ENCODE peak calls at places on chromosomes 4 and X, in ten cellular contexts. B is DND-41, I is cardiac muscle cell, Y is LNCaP clone FGC, M is upper lobe of left lung, T is A549, X is transverse colon, S is left ventricle myocardium inferior, V is AG04450, J is dorsolateral prefrontal cortex. N is an unnamed sample.

GRCh38 chr4:115272185-115272584 is 158.8 kb upstream of the NDST4 start:
- DNase-seq in B (no peak), I (no peak), Y (no peak), M (no peak), T (no peak), X (no peak), S (no peak), V (no peak), J (no peak), N (peak; percentile 3)

GRCh38 chr4:83556836-83557235 is 20.9 kb downstream of the GPAT3 start:
- DNase-seq in B (no peak), I (no peak), Y (no peak), M (no peak), T (no peak), X (no peak), S (no peak), V (no peak), J (no peak), N (no peak)

GRCh38 chr4:54440394-54441223 is 211.5 kb downstream of the PDGFRA start:
- DNase-seq in B (peak; percentile 4), I (peak; percentile 60), Y (no peak), M (no peak), T (peak; percentile 8), X (no peak), S (no peak), V (no peak), J (no peak), N (peak; percentile 34)

GRCh38 chr4:122759639-122760310 is 27.3 kb downstream of the BBS12 start:
- DNase-seq in B (no peak), I (peak; percentile 39), Y (no peak), M (no peak), T (no peak), X (no peak), S (no peak), V (no peak), J (no peak), N (no peak)

GRCh38 chr4:98283219-98284199 is 22.3 kb downstream of the RAP1GDS1 start:
- DNase-seq in B (no peak), I (peak; percentile 24), Y (no peak), M (no peak), T (no peak), X (no peak), S (no peak), V (no peak), J (no peak), N (no peak)

GRCh38 chr4:129623233-129623632 is 527.3 kb downstream of the C4orf33 start:
- DNase-seq in B (peak; percentile 84), I (no peak), Y (no peak), M (no peak), T (no peak), X (no peak), S (no peak), V (no peak), J (no peak), N (no peak)

GRCh38 chr4:147096667-147097604 is 151.3 kb upstream of the TTC29 start:
- DNase-seq in B (no peak), I (peak; percentile 82), Y (peak; percentile 47), M (no peak), T (peak; percentile 13), X (no peak), S (no peak), V (peak; percentile 15), J (no peak), N (peak; percentile 44)

GRCh38 chr4:163663454-163664225 is 169.2 kb downstream of the TMA16 start:
- DNase-seq in B (no peak), I (no peak), Y (no peak), M (no peak), T (no peak), X (no peak), S (no peak), V (no peak), J (no peak), N (peak; percentile 80)

GRCh38 chrX:9786839-9787635 is 808 bp downstream of the SHROOM2 start:
- DNase-seq in B (no peak), I (no peak), Y (peak; percentile 80), M (no peak), T (no peak), X (no peak), S (no peak), V (no peak), J (no peak), N (no peak)

GRCh38 chr4:135192746-135193535 is 991.4 kb upstream of the PABPC4L start:
- DNase-seq in B (no peak), I (no peak), Y (no peak), M (no peak), T (no peak), X (no peak), S (no peak), V (no peak), J (no peak), N (no peak)

GRCh38 chr4:133151681-133152329 is 2.7 kb downstream of the PCDH10 start:
- DNase-seq in B (no peak), I (peak; percentile 30), Y (no peak), M (peak; percentile 79), T (no peak), X (no peak), S (no peak), V (no peak), J (peak; percentile 83), N (no peak)

GRCh38 chr4:88843067-88843723 is 145.6 kb upstream of the NAP1L5 start:
- DNase-seq in B (no peak), I (no peak), Y (peak; percentile 95), M (no peak), T (no peak), X (peak; percentile 27), S (no peak), V (no peak), J (no peak), N (no peak)

GRCh38 chrX:101362116-101362515 is 13.6 kb upstream of the TIMM8A start:
- DNase-seq in B (no peak), I (no peak), Y (no peak), M (no peak), T (no peak), X (no peak), S (no peak), V (no peak), J (no peak), N (no peak)

GRCh38 chrX:40966204-40966820 is 118.9 kb upstream of the USP9X start:
- DNase-seq in B (no peak), I (no peak), Y (no peak), M (no peak), T (no peak), X (no peak), S (no peak), V (no peak), J (no peak), N (no peak)

GRCh38 chr4:113347245-113347644 is 297.8 kb downstream of the ANK2 start:
- DNase-seq in B (no peak), I (no peak), Y (no peak), M (no peak), T (no peak), X (no peak), S (no peak), V (no peak), J (no peak), N (no peak)

GRCh38 chr4:6200011-6200921 is at the start of gene JAKMIP1:
- DNase-seq in B (no peak), I (peak; percentile 71), Y (peak; percentile 15), M (peak; percentile 94), T (peak; percentile 55), X (peak; percentile 82), S (peak; percentile 64), V (peak; percentile 10), J (peak; percentile 91), N (peak; percentile 93)

GRCh38 chr4:169117591-169118081 is 107.6 kb upstream of the CBR4 start:
- DNase-seq in B (no peak), I (peak; percentile 57), Y (no peak), M (no peak), T (no peak), X (no peak), S (no peak), V (peak; percentile 41), J (no peak), N (no peak)
- H3K4me3 ChIP-seq in B (no peak overlapping the region), I (no peak overlapping the region), Y (no peak overlapping the region), M (no peak overlapping the region), T (no peak overlapping the region), X (no peak overlapping the region), S (no peak overlapping the region), V (no peak overlapping the region), J (no peak overlapping the region), N (no peak overlapping the region)

GRCh38 chr4:94615431-94615830 is 142.3 kb upstream of the BMPR1B start:
- DNase-seq in B (no peak), I (no peak), Y (no peak), M (no peak), T (no peak), X (no peak), S (no peak), V (no peak), J (no peak), N (no peak)
- TF ChIP-seq CTCF in B (no peak), I (no peak), Y (no peak), M (no peak), T (no peak), X (no peak), S (no peak), V (no peak), J (no peak), N (no peak)

DNA sequence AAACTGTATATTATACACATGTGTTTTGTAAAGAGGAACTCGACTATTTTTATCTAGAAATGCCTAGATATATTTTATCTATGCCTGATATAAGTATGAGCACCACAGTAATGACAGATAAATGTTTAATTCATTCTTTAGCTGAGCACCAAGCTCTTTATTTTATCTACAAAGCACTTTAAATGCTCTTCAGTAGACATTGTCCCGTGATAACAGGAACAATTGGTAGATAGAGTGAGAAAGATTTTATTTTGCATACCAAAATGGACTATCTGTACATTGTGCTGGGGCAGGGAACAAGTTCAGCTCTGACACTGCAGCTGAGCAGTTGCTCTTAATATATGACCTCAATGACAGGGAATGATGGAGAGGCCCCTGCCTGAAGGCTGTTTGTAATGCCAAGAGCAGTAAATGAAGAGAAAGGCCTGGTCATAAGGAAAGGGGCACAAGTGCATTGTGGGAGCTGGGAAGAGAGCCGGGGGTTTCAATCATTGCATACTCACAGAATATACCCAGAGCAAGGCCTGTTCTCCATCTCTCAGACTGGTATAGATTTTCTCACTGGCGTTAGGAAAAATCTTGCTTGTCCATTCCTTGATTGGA is 57.3 kb downstream of the SEPTIN11 start:
- DNase-seq in B (no peak), I (no peak), Y (no peak), M (no peak), T (no peak), X (no peak), S (no peak), V (no peak), J (no peak), N (no peak)
- H3K4me3 ChIP-seq in B (no peak overlapping the region), I (no peak overlapping the region), Y (no peak overlapping the region), M (no peak overlapping the region), T (no peak overlapping the region), X (no peak overlapping the region), S (no peak overlapping the region), V (no peak overlapping the region), J (no peak overlapping the region), N (no peak overlapping the region)

GRCh38 chr4:1411436-1412375 is 5.5 kb upstream of the NKX1-1 start:
- DNase-seq in B (no peak), I (no peak), Y (no peak), M (no peak), T (no peak), X (no peak), S (no peak), V (no peak), J (peak; percentile 24), N (no peak)
- TF ChIP-seq CTCF in B (no peak), I (no peak), Y (no peak), M (no peak), T (no peak), X (no peak), S (no peak), V (no peak), J (no peak), N (no peak)

N was measured in GM12865.